ENCODE peak calls at places on chromosomes 11 and 22, in six cellular contexts. O is endothelial cell of umbilical vein, Y is A549, E is HepG2, U is GM12878, M is K562. P is an unnamed sample.

GRCh38 chr11:32630844-32631243 is 47.2 kb downstream of the EIF3M start:
- DNase-seq in E (no peak), U (no peak), O (peak), Y (no peak), M (no peak), P (peak)

GRCh38 chr11:75815345-75815983 is 454 bp downstream of the UVRAG start:
- DNase-seq in U (no peak), M (no peak), Y (peak), E (no peak), O (peak), P (peak)

GRCh38 chr22:30371981-30372380 is 15.2 kb downstream of the CCDC157 start:
- DNase-seq in O (no peak), U (no peak), E (no peak), M (no peak), Y (no peak), P (no peak)

GRCh38 chr11:35064114-35064800 is 74.7 kb upstream of the CD44 start:
- DNase-seq in O (no peak), Y (no peak), M (no peak), U (no peak), E (no peak), P (no peak)

GRCh38 chr11:21582791-21583190 is 610.1 kb upstream of the ANO5 start:
- DNase-seq in M (no peak), E (no peak), U (no peak), O (no peak), Y (no peak), P (no peak)

GRCh38 chr11:130246719-130247118 is 68.0 kb downstream of the ZBTB44 start:
- DNase-seq in E (no peak), Y (no peak), U (no peak), O (no peak), M (no peak), P (no peak)

GRCh38 chr11:72483412-72484186 is 49.3 kb upstream of the CLPB start:
- DNase-seq in Y (no peak), O (peak), E (peak), M (no peak), U (no peak), P (peak)

GRCh38 chr11:78954261-78954660 is 379.6 kb upstream of the NARS2 start:
- DNase-seq in U (no peak), E (no peak), Y (no peak), M (no peak), O (no peak), P (no peak)

GRCh38 chr11:62882811-62883496 is 2.3 kb downstream of the SLC3A2 start:
- DNase-seq in Y (no peak), U (no peak), E (no peak), O (peak), M (no peak), P (no peak)

GRCh38 chr22:37135023-37135422 is 14.7 kb downstream of the IL2RB start:
- DNase-seq in O (no peak), Y (no peak), E (no peak), U (no peak), M (no peak), P (no peak)

GRCh38 chr11:111419641-111420327 is 40.7 kb upstream of the POU2AF1 start:
- DNase-seq in O (no peak), M (no peak), E (no peak), U (no peak), Y (no peak), P (no peak)

GRCh38 chr11:93967258-93967657 is 53.9 kb upstream of the HEPHL1 start:
- DNase-seq in O (no peak), M (no peak), Y (no peak), E (no peak), U (no peak), P (no peak)

GRCh38 chr11:128453444-128454336 is 133.7 kb downstream of the ETS1 start:
- DNase-seq in U (no peak), O (no peak), E (no peak), M (no peak), Y (no peak), P (no peak)

GRCh38 chr11:79092791-79093313 is 348.0 kb downstream of the TENM4 start:
- DNase-seq in M (no peak), O (peak), Y (no peak), U (no peak), E (no peak), P (peak)

GRCh38 chr11:134509381-134510068 is 97.5 kb upstream of the B3GAT1 start:
- DNase-seq in E (no peak), O (no peak), Y (no peak), M (no peak), U (no peak), P (no peak)

GRCh38 chr11:78770931-78771330 is 196.3 kb upstream of the NARS2 start:
- DNase-seq in O (no peak), M (no peak), U (no peak), E (no peak), Y (no peak), P (no peak)

GRCh38 chr22:38451864-38452263 is 3.1 kb downstream of the KCNJ4 start:
- DNase-seq in Y (no peak), E (no peak), O (no peak), M (no peak), U (no peak), P (no peak)
- TF ChIP-seq MYC in Y (no peak), E (no peak), O (no peak), M (no peak), U (no peak), P (no peak)

GRCh38 chr11:104148074-104148473 is 15.9 kb downstream of the PDGFD start:
- DNase-seq in Y (no peak), O (no peak), U (no peak), E (no peak), M (no peak), P (no peak)

GRCh38 chr11:104151404-104152204 is 12.3 kb downstream of the PDGFD start:
- DNase-seq in E (no peak), U (no peak), Y (no peak), M (no peak), O (peak), P (peak)

GRCh38 chr11:104146421-104146820 is 17.5 kb downstream of the PDGFD start:
- DNase-seq in U (no peak), E (no peak), M (no peak), O (no peak), Y (no peak), P (no peak)

GRCh38 chr11:104146943-104147342 is 17.0 kb downstream of the PDGFD start:
- DNase-seq in E (no peak), Y (no peak), O (no peak), M (no peak), U (no peak), P (no peak)

DNA sequence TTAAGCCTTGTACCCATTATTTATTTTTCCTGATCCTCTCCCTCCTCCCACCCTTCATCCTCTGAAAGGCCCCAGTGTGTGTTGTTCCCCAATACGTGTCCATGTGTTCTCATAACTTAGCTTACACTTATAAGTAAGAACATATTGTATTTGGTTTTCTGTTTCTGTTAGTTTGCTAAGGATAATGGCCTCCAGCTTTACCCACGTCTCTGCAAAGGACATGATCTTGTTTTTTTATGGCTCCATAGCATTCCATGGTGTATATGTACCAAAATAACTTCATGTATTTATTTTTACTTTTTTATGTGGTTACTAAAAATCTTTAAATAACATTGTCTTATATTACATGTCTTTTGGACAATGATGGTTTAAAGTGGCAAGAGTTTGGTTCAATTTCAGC is 15.3 kb downstream of the PDGFD start:
- DNase-seq in U (no peak), Y (no peak), M (no peak), O (no peak), E (no peak), P (no peak)
- TF ChIP-seq MAX in U (no peak), Y (no peak), M (no peak), O (no peak), E (no peak), P (no peak)

GRCh38 chr22:19206287-19206686 is 27.8 kb upstream of the SLC25A1 start:
- DNase-seq in U (no peak), Y (no peak), M (no peak), E (no peak), O (no peak), P (no peak)
- TF ChIP-seq MYC in U (no peak), Y (no peak), M (peak), E (no peak), O (no peak), P (no peak)

GRCh38 chr11:15742626-15743243 is 613.6 kb downstream of the SOX6 start:
- DNase-seq in Y (no peak), O (peak), M (no peak), E (no peak), U (no peak), P (peak)
- TF ChIP-seq MAX in Y (no peak), O (no peak), M (no peak), E (no peak), U (no peak), P (no peak)

GRCh38 chr11:37557990-37558389 is 960.0 kb upstream of the RAG2 start:
- DNase-seq in Y (no peak), O (no peak), E (no peak), U (no peak), M (no peak), P (no peak)
- TF ChIP-seq MYC in Y (no peak), O (no peak), E (no peak), U (no peak), M (no peak), P (no peak)

DNA sequence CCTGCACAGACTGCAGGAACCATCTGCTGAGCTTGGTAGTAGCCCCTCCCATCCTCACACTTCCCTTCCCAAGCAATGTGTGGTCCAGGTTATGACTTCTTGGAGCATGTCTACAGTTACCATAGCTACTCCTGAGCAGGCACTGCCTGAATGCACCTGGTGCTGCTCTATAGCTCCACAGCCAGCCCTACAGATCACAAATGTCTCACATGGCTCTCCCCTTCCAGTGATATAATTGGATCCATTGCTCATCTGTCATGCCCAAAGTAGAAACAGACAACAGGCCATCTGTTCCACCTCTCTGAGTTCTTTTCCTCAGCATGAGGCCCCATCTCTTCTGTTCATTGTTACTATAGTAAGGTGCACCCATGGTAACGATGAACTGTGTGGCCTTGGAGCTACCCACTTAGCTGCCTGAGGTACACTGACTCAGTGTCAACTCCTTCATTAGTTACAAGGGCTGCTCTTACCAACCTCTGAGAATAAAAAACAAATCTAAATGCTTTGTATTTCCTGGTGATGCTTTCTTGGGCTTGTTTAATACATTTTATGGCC is 320.3 kb upstream of the ZC3H12C start:
- DNase-seq in O (no peak), M (no peak), U (no peak), E (no peak), Y (no peak), P (no peak)
- TF ChIP-seq MAX in O (no peak), M (no peak), U (no peak), E (no peak), Y (no peak), P (no peak)